ENCODE peak calls at places on chromosomes 13 and 19, in six cellular contexts. B is fibroblast of mammary gland, J is astrocyte of the cerebellum, W is AG09319, E is fibroblast of lung, N is bronchial epithelial cell. X is an unnamed sample.

GRCh38 chr13:73521291-73521626 is 462.5 kb downstream of the KLF5 start:
- DNase-seq in B (no peak), E (no peak), W (no peak), J (no peak), N (no peak), X (no peak)

GRCh38 chr19:19747357-19748220 is 14.7 kb upstream of the ZNF14 start:
- DNase-seq in N (no peak), J (no peak), B (no peak), E (no peak), W (no peak), X (no peak)

GRCh38 chr13:66508153-66508909 is 721.8 kb downstream of the PCDH9 start:
- DNase-seq in W (no peak), B (peak; percentile 22), J (no peak), N (peak; percentile 21), E (peak; percentile 76), X (no peak)

GRCh38 chr13:105763851-105764250 is 771.6 kb downstream of the EFNB2 start:
- DNase-seq in B (peak; percentile 1), N (peak; percentile 53), W (no peak), J (no peak), E (peak; percentile 30), X (no peak)

GRCh38 chr13:30340367-30341184 is 33.2 kb upstream of the KATNAL1 start:
- DNase-seq in W (peak; percentile 72), B (peak; percentile 95), J (no peak), N (peak; percentile 75), E (peak; percentile 87), X (peak; percentile 80)

GRCh38 chr13:106182404-106182803 is 353.1 kb downstream of the EFNB2 start:
- DNase-seq in W (peak; percentile 18), B (peak; percentile 95), N (peak; percentile 88), J (peak; percentile 82), E (peak; percentile 96), X (peak; percentile 88)

GRCh38 chr13:50909605-50910482 is at the start of gene RNASEH2B:
- DNase-seq in J (peak; percentile 13), N (peak; percentile 27), B (peak; percentile 51), E (peak; percentile 67), W (no peak), X (peak; percentile 68)

GRCh38 chr13:25687622-25688225 is 315.9 kb downstream of the ATP8A2 start:
- DNase-seq in N (no peak), W (no peak), J (peak; percentile 50), E (peak; percentile 35), B (no peak), X (peak; percentile 67)

GRCh38 chr19:1707240-1707639 is 46.1 kb upstream of the ONECUT3 start:
- DNase-seq in N (no peak), E (no peak), W (no peak), B (no peak), J (no peak), X (no peak)

GRCh38 chr19:38647966-38648788 is 728 bp downstream of the ACTN4 start:
- DNase-seq in J (no peak), E (no peak), N (no peak), W (no peak), B (no peak), X (no peak)

GRCh38 chr13:42279080-42279479 is 7.1 kb downstream of the AKAP11 start:
- DNase-seq in E (peak; percentile 49), B (peak; percentile 18), W (no peak), J (no peak), N (no peak), X (no peak)

GRCh38 chr13:47484564-47484963 is 516.5 kb downstream of the SUCLA2 start:
- DNase-seq in E (peak; percentile 90), N (peak; percentile 62), J (peak; percentile 49), W (peak; percentile 40), B (peak; percentile 86), X (peak; percentile 83)

GRCh38 chr13:78326608-78327007 is 276.7 kb downstream of the POU4F1 start:
- DNase-seq in E (peak; percentile 35), J (no peak), B (peak; percentile 23), W (no peak), N (peak; percentile 54), X (no peak)

GRCh38 chr13:32821149-32821688 is 195.0 kb upstream of the KL start:
- DNase-seq in B (no peak), E (no peak), J (no peak), N (no peak), W (no peak), X (no peak)

GRCh38 chr19:55094456-55095259 is 19.0 kb downstream of the EPS8L1 start:
- DNase-seq in E (no peak), B (no peak), W (no peak), N (no peak), J (no peak), X (no peak)

GRCh38 chr13:32585625-32586021 is 629 bp upstream of the PDS5B start:
- DNase-seq in J (no peak), W (no peak), B (no peak), N (no peak), E (peak; percentile 56), X (no peak)

GRCh38 chr13:83880275-83881027 is 1.8 kb downstream of the SLITRK1 start:
- DNase-seq in N (no peak), E (no peak), W (no peak), J (no peak), B (no peak), X (no peak)

GRCh38 chr13:45833663-45834062 is 17.9 kb downstream of the SIAH3 start:
- DNase-seq in J (peak; percentile 42), B (peak; percentile 40), N (peak; percentile 48), W (peak; percentile 4), E (peak; percentile 77), X (peak; percentile 61)

GRCh38 chr19:2212861-2213711 is 23.0 kb downstream of the PLEKHJ1 start:
- DNase-seq in W (no peak), N (no peak), E (no peak), J (no peak), B (no peak), X (no peak)

GRCh38 chr13:93116809-93117208 is 109.8 kb upstream of the GPC6 start:
- DNase-seq in J (no peak), E (no peak), W (no peak), N (no peak), B (no peak), X (no peak)
- TF ChIP-seq CTCF in J (no peak), E (no peak), W (no peak), N (no peak), B (no peak), X (no peak)

GRCh38 chr19:13071444-13072205 is 31.0 kb downstream of the LYL1 start:
- DNase-seq in E (no peak), J (no peak), B (no peak), N (no peak), W (no peak), X (no peak)

GRCh38 chr19:13073263-13073662 is 29.4 kb downstream of the LYL1 start:
- DNase-seq in E (no peak), J (no peak), N (no peak), B (no peak), W (no peak), X (no peak)

GRCh38 chr19:13074378-13074777 is 28.3 kb downstream of the LYL1 start:
- DNase-seq in J (no peak), W (no peak), E (no peak), B (no peak), N (no peak), X (no peak)

GRCh38 chr19:13070425-13071140 is 32.1 kb downstream of the LYL1 start:
- DNase-seq in B (no peak), E (no peak), W (no peak), J (no peak), N (no peak), X (no peak)

DNA sequence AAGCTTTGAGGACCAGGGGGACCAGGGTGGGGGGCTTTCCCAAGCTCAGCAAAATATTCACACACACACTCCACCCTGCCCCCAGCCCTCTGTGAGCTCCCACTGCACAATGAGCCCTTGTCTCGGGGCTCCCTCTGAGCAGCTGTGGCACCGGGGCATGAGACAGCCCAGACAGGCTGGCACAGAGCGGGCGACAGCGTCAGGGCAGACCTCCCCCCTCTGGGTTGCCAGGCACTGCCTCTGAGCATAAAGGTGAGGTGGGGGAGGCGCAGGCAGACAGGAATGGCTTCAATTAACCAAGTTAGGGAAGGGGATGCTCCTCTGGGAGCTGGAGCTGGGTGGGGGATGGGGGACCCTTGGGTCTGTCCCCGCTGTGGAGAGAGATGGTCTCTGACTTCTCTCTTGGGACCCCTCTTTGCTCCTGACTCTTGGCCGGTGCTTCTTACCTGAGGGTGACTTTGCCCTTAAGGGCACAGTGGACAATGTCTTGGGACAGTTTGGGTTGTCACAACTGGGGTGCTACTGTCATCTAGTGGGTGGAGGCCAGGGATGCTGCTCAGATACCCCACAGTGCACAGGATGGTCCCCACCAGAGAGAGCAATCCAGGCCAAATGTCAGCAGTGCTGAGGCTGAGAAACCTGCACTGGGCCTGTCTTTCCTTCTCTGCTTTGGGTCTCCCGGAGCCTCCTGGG is 30.3 kb downstream of the LYL1 start:
- DNase-seq in W (no peak), E (no peak), J (no peak), B (no peak), N (no peak), X (no peak)
- TF ChIP-seq CTCF in W (no peak), E (no peak), J (no peak), B (no peak), N (no peak), X (no peak)

DNA sequence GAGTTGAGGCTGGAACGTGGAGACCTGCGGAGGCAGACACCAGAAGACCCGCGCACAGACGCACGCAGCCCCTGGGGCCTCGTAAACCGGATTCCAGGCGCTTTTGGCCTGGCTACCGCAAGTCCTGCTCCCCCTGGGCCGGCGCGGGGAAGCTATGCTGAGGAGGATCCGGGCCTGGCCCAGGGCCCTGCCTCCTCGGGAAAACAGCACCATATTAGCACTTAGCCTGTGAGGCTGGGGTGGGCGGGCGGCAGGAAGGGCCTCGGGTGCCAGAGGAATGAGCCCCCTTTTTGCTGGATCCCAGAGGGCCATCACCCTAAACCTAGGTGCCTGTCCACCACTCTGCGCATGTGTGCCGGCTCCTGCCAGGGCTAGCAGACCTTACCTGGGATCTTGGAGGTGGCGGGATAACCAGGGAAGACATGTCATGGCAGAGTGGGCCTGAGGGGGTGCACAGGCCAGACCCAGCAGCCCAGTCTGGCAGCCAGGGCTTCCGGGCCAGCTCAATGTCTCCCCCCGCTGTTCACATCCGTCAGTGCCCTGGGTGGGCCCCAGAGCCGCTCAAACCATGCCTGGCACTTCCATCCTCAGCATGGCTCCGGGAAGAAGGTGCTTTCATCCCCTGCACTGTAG is 7.3 kb downstream of the ELOF1 start:
- DNase-seq in W (no peak), B (no peak), E (no peak), N (no peak), J (no peak), X (no peak)
- TF ChIP-seq CTCF in W (peak; percentile 24), B (peak; percentile 5), E (peak; percentile 29), N (peak; percentile 30), J (peak; percentile 49), X (peak; percentile 61)

DNA sequence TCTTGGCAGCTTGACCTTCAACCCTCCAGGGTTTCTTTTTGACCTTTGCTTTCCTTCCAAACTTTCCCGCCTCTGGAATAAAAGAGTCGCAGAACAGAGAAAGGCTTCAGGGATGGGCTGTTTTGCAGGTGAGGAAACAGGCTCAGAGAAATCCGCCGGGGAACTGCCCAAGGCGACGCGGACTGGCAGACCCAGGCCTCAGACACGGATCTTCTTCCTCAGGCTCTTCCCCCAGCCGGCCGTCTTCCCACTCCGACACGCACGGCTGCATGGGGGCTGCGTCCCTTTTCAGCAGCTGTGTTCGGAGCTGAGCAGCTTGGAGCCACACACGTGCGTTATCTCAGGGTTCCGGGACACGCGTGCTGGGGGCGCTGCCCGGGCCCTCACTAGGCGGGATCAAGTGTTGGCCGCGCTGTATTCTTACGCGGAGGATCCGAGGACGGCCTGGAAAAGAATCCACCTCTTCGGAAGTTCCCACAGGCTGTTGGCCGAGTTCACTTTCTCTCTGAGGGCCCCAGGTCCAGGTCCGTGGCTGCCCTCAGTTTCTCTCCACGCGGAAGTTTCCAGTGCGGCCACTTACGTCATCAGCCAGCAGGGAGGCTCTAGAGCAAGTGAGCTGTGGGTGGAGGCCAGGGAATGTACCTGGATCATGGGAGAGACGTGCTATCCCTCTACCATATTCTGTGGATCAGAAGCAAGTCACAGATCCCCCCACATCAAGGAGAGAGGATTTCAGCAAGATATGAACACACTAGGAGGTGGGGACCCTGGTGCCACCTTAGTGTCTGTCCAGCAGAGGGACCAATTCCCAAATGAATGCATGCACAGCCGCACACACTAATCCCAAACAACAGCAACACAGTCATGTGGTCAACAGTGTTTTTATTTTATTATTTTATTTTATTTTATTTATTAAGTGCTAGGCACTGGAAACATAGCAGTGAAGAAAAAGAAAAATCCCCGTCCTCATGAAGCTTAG is 100.4 kb downstream of the ING1 start:
- DNase-seq in J (no peak), B (peak; percentile 7), E (no peak), W (no peak), N (no peak), X (no peak)
- TF ChIP-seq CTCF in J (no peak), B (no peak), E (no peak), W (no peak), N (no peak), X (peak; percentile 1)